ENCODE peak calls at places on chromosomes 12 and 14, in ten cellular contexts. S is nephron progenitor cell; C is fibroblast of lung; X is T-cell; Y is fibroblast of gingiva; F is GM20000; W is HCEC 1CT; O is activated CD4-positive, alpha-beta T cell treated with anti-CD3 and anti-CD28 coated beads, Interleukin-2, amount 50 U/mL, for 1 hour; N is T-helper 2 cell; A is astrocyte of the cerebellum. D is an unnamed sample.

GRCh38 chr12:108338915-108339657 is at the start of gene CMKLR1:
- DNase-seq in S (peak; percentile 49), O (no peak), Y (peak; percentile 15), N (no peak), A (no peak), F (no peak), W (no peak), X (no peak), C (no peak), D (no peak)

GRCh38 chr12:26182377-26182776 is 13.0 kb upstream of the SSPN start:
- DNase-seq in Y (no peak), F (no peak), W (no peak), O (no peak), C (no peak), N (no peak), S (no peak), A (no peak), X (no peak), D (no peak)

GRCh38 chr12:29309320-29309902 is 71.6 kb downstream of the ERGIC2 start:
- DNase-seq in Y (peak; percentile 12), A (no peak), W (peak; percentile 13), O (no peak), X (no peak), C (peak; percentile 63), N (no peak), F (no peak), S (no peak), D (peak; percentile 54)

GRCh38 chr12:28998662-28999120 is 150.4 kb upstream of the FAR2 start:
- DNase-seq in S (no peak), C (peak; percentile 53), F (peak; percentile 8), A (peak; percentile 22), O (no peak), W (peak; percentile 49), X (no peak), Y (peak; percentile 60), N (no peak), D (peak; percentile 80)

GRCh38 chr14:43540948-43541347 is 966.1 kb downstream of the FSCB start:
- DNase-seq in W (no peak), F (no peak), S (peak; percentile 14), A (no peak), N (no peak), O (no peak), C (no peak), X (no peak), Y (no peak), D (no peak)

GRCh38 chr12:62763319-62763718 is 171.6 kb downstream of the PPM1H start:
- DNase-seq in O (no peak), Y (no peak), F (no peak), X (no peak), A (no peak), W (no peak), N (no peak), C (no peak), S (no peak), D (no peak)

GRCh38 chr14:56181666-56182065 is 63.5 kb downstream of the PELI2 start:
- DNase-seq in W (no peak), F (no peak), N (no peak), S (no peak), A (no peak), O (no peak), Y (no peak), X (no peak), C (no peak), D (no peak)

GRCh38 chr12:132513070-132513398 is 23.1 kb downstream of the FBRSL1 start:
- DNase-seq in C (peak; percentile 73), A (peak; percentile 79), F (no peak), N (no peak), O (no peak), Y (peak; percentile 48), X (no peak), W (peak; percentile 9), S (no peak), D (peak; percentile 81)

GRCh38 chr14:69266572-69267345 is 6.8 kb downstream of the GALNT16 start:
- DNase-seq in A (no peak), N (no peak), C (no peak), F (no peak), S (no peak), O (no peak), Y (no peak), X (no peak), W (no peak), D (no peak)

GRCh38 chr14:53865716-53866115 is 90.9 kb downstream of the BMP4 start:
- DNase-seq in W (no peak), F (no peak), N (no peak), A (no peak), O (no peak), Y (no peak), S (no peak), X (no peak), C (no peak), D (no peak)

GRCh38 chr12:65084579-65084978 is 36.5 kb downstream of the WIF1 start:
- DNase-seq in N (no peak), C (no peak), W (no peak), O (no peak), X (no peak), F (no peak), Y (no peak), S (no peak), A (peak; percentile 4), D (no peak)

GRCh38 chr12:100229876-100230275 is 29.3 kb downstream of the ACTR6 start:
- DNase-seq in W (no peak), N (no peak), X (no peak), C (no peak), O (no peak), S (no peak), F (no peak), Y (peak; percentile 46), A (no peak), D (peak; percentile 20)

GRCh38 chr14:99816642-99817041 is 23.4 kb downstream of the EML1 start:
- DNase-seq in Y (no peak), W (no peak), X (no peak), S (no peak), F (no peak), C (no peak), A (no peak), N (no peak), O (no peak), D (no peak)

GRCh38 chr12:120199025-120199424 is 1.9 kb downstream of the RPLP0 start:
- DNase-seq in A (no peak), Y (no peak), N (no peak), S (no peak), F (no peak), X (no peak), W (no peak), O (no peak), C (no peak), D (no peak)

GRCh38 chr12:27221625-27222387 is 22.3 kb upstream of the STK38L start:
- DNase-seq in C (no peak), F (peak; percentile 49), O (no peak), W (no peak), X (no peak), N (no peak), A (no peak), Y (no peak), S (no peak), D (no peak)

GRCh38 chr14:90698379-90698869 is 117.8 kb downstream of the TTC7B start:
- DNase-seq in O (no peak), S (no peak), X (no peak), F (no peak), Y (peak; percentile 73), W (peak; percentile 16), N (no peak), A (peak; percentile 72), C (peak; percentile 79), D (peak; percentile 35)

GRCh38 chr12:57341275-57341990 is 89.4 kb downstream of the R3HDM2 start:
- DNase-seq in S (no peak), A (no peak), O (no peak), X (no peak), F (no peak), Y (no peak), C (no peak), W (no peak), N (no peak), D (no peak)

GRCh38 chr12:6553051-6553868 is 2.6 kb downstream of the IFFO1 start:
- DNase-seq in Y (peak; percentile 99), W (peak; percentile 59), N (no peak), X (no peak), A (no peak), O (no peak), F (no peak), S (no peak), C (peak; percentile 80), D (peak; percentile 92)

GRCh38 chr12:132588319-132588718 is 22.1 kb downstream of the LRCOL1 start:
- DNase-seq in S (no peak), A (no peak), O (no peak), X (no peak), W (no peak), Y (no peak), F (no peak), C (no peak), N (no peak), D (no peak)

GRCh38 chr12:104466694-104467345 is 10.1 kb downstream of the CHST11 start:
- DNase-seq in X (no peak), O (no peak), F (no peak), W (no peak), A (no peak), S (no peak), Y (no peak), N (no peak), C (no peak), D (no peak)

GRCh38 chr12:113980537-113981337 is 14.6 kb upstream of the RBM19 start:
- DNase-seq in W (peak; percentile 62), A (peak; percentile 51), S (peak; percentile 65), Y (peak; percentile 65), X (peak; percentile 7), N (no peak), F (peak; percentile 51), C (peak; percentile 82), O (peak; percentile 8), D (peak; percentile 89)

GRCh38 chr12:90060031-90060430 is 351.4 kb upstream of the ATP2B1 start:
- DNase-seq in O (no peak), N (no peak), F (no peak), W (no peak), A (no peak), C (peak; percentile 31), S (no peak), Y (no peak), X (no peak), D (no peak)

GRCh38 chr12:59595557-59596231 is at the start of gene SLC16A7:
- DNase-seq in O (peak; percentile 79), S (peak; percentile 86), C (peak; percentile 93), W (peak; percentile 91), X (peak; percentile 78), F (peak; percentile 84), A (peak; percentile 48), Y (peak; percentile 95), N (peak; percentile 78), D (peak; percentile 98)

GRCh38 chr12:6603095-6603567 is 4.0 kb downstream of the CHD4 start:
- DNase-seq in W (no peak), N (peak; percentile 40), Y (peak; percentile 44), A (no peak), O (peak; percentile 42), X (peak; percentile 40), F (no peak), S (peak; percentile 26), C (peak; percentile 38), D (peak; percentile 62)

GRCh38 chr12:27005495-27005894 is 8.7 kb downstream of the TM7SF3 start:
- DNase-seq in N (no peak), S (no peak), W (no peak), Y (no peak), O (no peak), F (no peak), C (no peak), X (no peak), A (no peak), D (no peak)

GRCh38 chr14:25351269-25351668 is 301.3 kb upstream of the STXBP6 start:
- DNase-seq in N (no peak), X (no peak), F (no peak), A (no peak), C (no peak), S (no peak), W (no peak), Y (no peak), O (no peak), D (no peak)

GRCh38 chr12:76678992-76679391 is 84.9 kb upstream of the ZDHHC17 start:
- DNase-seq in O (no peak), Y (no peak), C (no peak), S (no peak), X (no peak), W (no peak), F (no peak), N (no peak), A (no peak), D (no peak)

GRCh38 chr14:59018978-59019377 is 169.5 kb upstream of the DAAM1 start:
- DNase-seq in F (no peak), Y (no peak), C (no peak), A (no peak), O (no peak), X (no peak), N (no peak), W (no peak), S (no peak), D (peak; percentile 15)